ENCODE peak calls at places on chromosomes 6 and 20, in four cellular contexts. Y, W, H and V are unnamed samples.

GRCh38 chr6:111832833-111833418 is 40.3 kb downstream of the FYN start:
- DNase-seq in W (no peak), H (no peak), Y (no peak), V (no peak)

GRCh38 chr6:109896333-109896732 is 81.8 kb upstream of the GPR6 start:
- DNase-seq in W (no peak), Y (no peak), H (peak), V (no peak)

GRCh38 chr6:156557269-156557885 is 219.8 kb upstream of the ARID1B start:
- DNase-seq in W (no peak), H (peak), Y (peak), V (peak)

GRCh38 chr6:53205778-53206177 is 57.1 kb upstream of the GCM1 start:
- DNase-seq in H (no peak), Y (no peak), W (no peak), V (no peak)

GRCh38 chr20:2955257-2955950 is 82.1 kb downstream of the PTPRA start:
- DNase-seq in W (no peak), H (no peak), Y (no peak), V (no peak)

GRCh38 chr6:31691564-31692108 is 10.8 kb upstream of the LY6G5C start:
- DNase-seq in W (no peak), H (no peak), Y (no peak), V (no peak)

GRCh38 chr20:43016257-43016656 is 173.4 kb downstream of the PTPRT start:
- DNase-seq in H (no peak), W (no peak), Y (no peak), V (no peak)

GRCh38 chr6:122669418-122669817 is 59.2 kb downstream of the PKIB start:
- DNase-seq in W (no peak), Y (no peak), H (no peak), V (no peak)

GRCh38 chr6:54920628-54921027 is 74.1 kb downstream of the FAM83B start:
- DNase-seq in W (no peak), H (no peak), Y (no peak), V (no peak)

GRCh38 chr6:109073344-109074235 is 21.1 kb downstream of the SESN1 start:
- DNase-seq in H (peak), Y (no peak), W (no peak), V (peak)

GRCh38 chr20:35091808-35092523 is 641 bp downstream of the TRPC4AP start:
- DNase-seq in W (no peak), H (no peak), Y (no peak), V (no peak)

GRCh38 chr6:155078331-155078745 is 83.2 kb downstream of the TIAM2 start:
- DNase-seq in H (no peak), W (no peak), Y (no peak), V (no peak)

GRCh38 chr6:14381225-14381887 is 263.8 kb downstream of the CD83 start:
- DNase-seq in Y (peak), H (no peak), W (no peak), V (no peak)

GRCh38 chr6:141482773-141483172 is 650.0 kb upstream of the GJE1 start:
- DNase-seq in Y (no peak), H (no peak), W (no peak), V (no peak)

GRCh38 chr6:39214846-39215639 is 14.2 kb downstream of the KCNK5 start:
- DNase-seq in Y (no peak), W (no peak), H (no peak), V (peak)

GRCh38 chr6:30802731-30803130 is 58.4 kb upstream of the IER3 start:
- DNase-seq in W (no peak), H (no peak), Y (no peak), V (peak)

GRCh38 chr6:134080171-134080795 is 27.9 kb upstream of the SLC2A12 start:
- DNase-seq in Y (no peak), W (no peak), H (no peak), V (peak)

GRCh38 chr6:23365732-23366131 is 760.3 kb upstream of the NRSN1 start:
- DNase-seq in Y (no peak), W (no peak), H (no peak), V (no peak)

GRCh38 chr20:60953311-60953710 is 298.8 kb upstream of the CDH4 start:
- DNase-seq in Y (no peak), W (no peak), H (no peak), V (no peak)

GRCh38 chr20:42749548-42749947 is 440.2 kb downstream of the PTPRT start:
- DNase-seq in Y (no peak), W (no peak), H (no peak), V (no peak)

GRCh38 chr20:63525968-63526367 is 5.4 kb downstream of the PPDPF start:
- DNase-seq in Y (no peak), H (no peak), W (no peak), V (no peak)

GRCh38 chr6:39203804-39204495 is 25.3 kb downstream of the KCNK5 start:
- DNase-seq in W (no peak), Y (peak), H (no peak), V (peak)

GRCh38 chr6:3202999-3203696 is 24.3 kb downstream of the TUBB2B start:
- DNase-seq in H (peak), W (no peak), Y (no peak), V (no peak)

GRCh38 chr6:34423254-34423653 is 2.6 kb downstream of the RPS10 start:
- DNase-seq in H (no peak), Y (no peak), W (no peak), V (peak)

GRCh38 chr6:35602133-35602946 is 86.4 kb downstream of the FKBP5 start:
- DNase-seq in W (no peak), H (no peak), Y (no peak), V (peak)

GRCh38 chr6:119620846-119621570 is 271.4 kb upstream of the MAN1A1 start:
- DNase-seq in Y (no peak), W (no peak), H (peak), V (peak)

GRCh38 chr6:154249499-154250298 is 106.9 kb downstream of the IPCEF1 start:
- DNase-seq in Y (no peak), W (no peak), H (no peak), V (no peak)

GRCh38 chr6:150145830-150146229 is 3.0 kb downstream of the PPP1R14C start:
- DNase-seq in H (no peak), W (no peak), Y (no peak), V (peak)
- TF ChIP-seq CTCF in H (no peak), W (no peak), Y (no peak), V (no peak)

GRCh38 chr6:100372326-100372725 is 92.4 kb downstream of the SIM1 start:
- DNase-seq in H (no peak), Y (no peak), W (no peak), V (no peak)

GRCh38 chr6:100366419-100366818 is 98.3 kb downstream of the SIM1 start:
- DNase-seq in H (peak), W (no peak), Y (no peak), V (peak)

GRCh38 chr6:100371591-100371990 is 93.1 kb downstream of the SIM1 start:
- DNase-seq in W (no peak), Y (no peak), H (no peak), V (no peak)

GRCh38 chr6:100376103-100376502 is 88.6 kb downstream of the SIM1 start:
- DNase-seq in Y (no peak), H (no peak), W (no peak), V (no peak)

GRCh38 chr6:100370265-100370664 is 94.5 kb downstream of the SIM1 start:
- DNase-seq in Y (no peak), W (no peak), H (no peak), V (peak)
- TF ChIP-seq CTCF in Y (peak), W (no peak), H (peak), V (peak)

GRCh38 chr6:1479095-1479494 is 89.7 kb downstream of the FOXF2 start:
- DNase-seq in H (peak), W (no peak), Y (no peak), V (peak)
- TF ChIP-seq CTCF in H (peak), W (no peak), Y (peak), V (no peak)

GRCh38 chr6:43172127-43173007 is 1.3 kb downstream of the SRF start:
- DNase-seq in W (peak), H (peak), Y (no peak), V (peak)

GRCh38 chr6:43173496-43174262 is 2.6 kb downstream of the SRF start:
- DNase-seq in Y (no peak), W (no peak), H (no peak), V (no peak)

GRCh38 chr6:43174263-43175112 is 3.4 kb downstream of the SRF start:
- DNase-seq in W (peak), H (peak), Y (peak), V (peak)

GRCh38 chr6:43171284-43172126 is 436 bp downstream of the SRF start:
- DNase-seq in Y (no peak), H (no peak), W (peak), V (no peak)

DNA sequence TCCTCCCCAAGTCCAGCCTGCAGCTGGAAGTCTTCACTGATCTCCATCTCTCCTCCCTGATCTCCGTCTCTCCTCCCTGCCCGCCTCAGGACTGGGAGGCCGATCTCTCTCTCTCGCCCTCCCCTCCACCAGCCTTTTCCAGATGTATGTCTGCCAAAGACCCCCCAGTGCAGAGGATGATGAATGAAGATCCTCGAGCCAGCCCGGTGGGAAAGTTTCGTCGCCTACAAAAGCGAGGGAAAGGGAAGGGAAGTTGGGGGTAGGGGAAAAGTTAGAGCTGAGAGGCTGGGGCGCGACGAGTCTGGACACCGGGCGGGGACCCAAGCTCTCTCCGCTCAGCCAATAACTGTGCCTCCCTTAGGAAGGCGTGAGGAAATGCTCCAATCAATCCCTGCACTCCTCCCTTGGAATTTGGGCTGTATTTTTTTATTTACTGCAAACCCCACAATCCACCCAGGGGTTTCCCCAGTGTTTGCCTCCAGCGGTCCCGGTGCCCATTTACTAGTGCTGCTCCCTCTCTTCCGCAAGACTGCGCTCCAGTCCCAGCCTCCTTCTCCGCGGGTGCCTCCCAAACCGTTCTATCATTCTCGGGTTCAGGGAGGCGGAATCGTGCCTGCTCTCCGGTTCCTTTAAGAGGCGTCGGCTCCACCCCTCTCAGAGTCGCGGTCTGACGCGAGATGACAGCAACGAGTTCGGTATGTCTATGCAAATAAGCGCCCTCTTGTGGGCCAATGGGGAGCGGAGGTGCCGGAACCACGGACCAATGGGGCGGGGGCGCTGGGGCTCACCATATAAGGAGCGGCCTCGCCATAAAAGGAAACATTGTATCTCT is at the start of gene SRF:
- DNase-seq in H (peak), W (no peak), Y (peak), V (peak)
- TF ChIP-seq CTCF in H (peak), W (no peak), Y (no peak), V (no peak)

GRCh38 chr20:50594591-50595432 is 84.6 kb downstream of the PTPN1 start:
- DNase-seq in H (no peak), W (no peak), Y (peak), V (no peak)
- TF ChIP-seq CTCF in H (no peak), W (no peak), Y (no peak), V (no peak)

GRCh38 chr20:23243791-23244190 is 106.8 kb upstream of the NXT1 start:
- DNase-seq in W (no peak), Y (no peak), H (no peak), V (no peak)

GRCh38 chr20:23245553-23246128 is 105.0 kb upstream of the NXT1 start:
- DNase-seq in Y (peak), H (peak), W (no peak), V (peak)

GRCh38 chr20:23244916-23245552 is 105.6 kb upstream of the NXT1 start:
- DNase-seq in H (no peak), W (no peak), Y (no peak), V (no peak)

GRCh38 chr20:23242556-23243180 is 107.9 kb upstream of the NXT1 start:
- DNase-seq in W (no peak), Y (no peak), H (no peak), V (no peak)

DNA sequence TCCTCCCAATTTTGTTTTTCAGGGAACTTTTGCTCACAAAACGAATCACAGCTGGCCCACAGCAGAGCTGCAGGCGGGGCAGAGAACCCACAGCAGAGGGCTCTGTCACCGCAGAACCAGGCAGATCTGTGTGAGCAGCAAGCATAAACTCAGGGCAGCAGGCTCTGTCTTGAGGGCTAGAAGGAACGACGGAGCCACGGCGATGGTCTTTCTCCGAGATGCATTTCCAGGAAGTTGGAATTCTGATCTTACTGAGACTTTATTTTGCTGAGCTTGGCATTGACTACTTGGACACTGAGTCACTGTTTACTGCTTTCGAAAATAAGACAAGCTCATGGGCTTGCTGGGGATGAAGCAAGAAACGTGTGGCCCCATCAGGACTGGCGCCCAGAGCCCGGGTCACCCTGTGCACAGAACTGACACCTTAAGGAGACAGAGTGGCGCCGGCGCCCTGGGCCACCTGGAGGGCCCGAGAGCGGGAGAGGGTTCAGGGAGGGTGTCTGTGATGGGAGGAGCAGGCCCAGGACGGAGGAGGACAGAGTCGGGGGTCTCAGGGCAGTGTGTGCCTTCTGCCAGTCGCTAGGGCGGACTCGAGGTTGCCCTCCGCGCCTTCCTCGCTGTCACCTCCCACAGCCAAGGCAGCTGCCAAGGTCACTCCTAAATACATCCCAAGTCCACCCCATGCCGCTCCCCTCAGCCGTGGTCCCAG is 106.2 kb upstream of the NXT1 start:
- DNase-seq in H (no peak), W (no peak), Y (no peak), V (no peak)
- TF ChIP-seq CTCF in H (no peak), W (no peak), Y (no peak), V (no peak)